ENCODE peak calls at places on chromosome 2, in seven cellular contexts. One of them, this sample, is unnamed.
A peak's percentile ranks its signal among the peaks of the same experiment; 100 is the strongest.

GRCh38 chr2:127567351-127567854 is 31.9 kb downstream of the MYO7B start:
- DNase-seq in A549: no peak
- DNase-seq in SJCRH30: no peak
- DNase-seq in astrocyte of the spinal cord: no peak
- DNase-seq in IMR-90: no peak
- DNase-seq in HFF-Myc: no peak
- DNase-seq in AG04450: no peak
- DNase-seq in this sample: no peak

GRCh38 chr2:37005118-37005868 is 39.0 kb upstream of the STRN start:
- DNase-seq in astrocyte of the spinal cord: peak; percentile 38
- DNase-seq in IMR-90: peak; percentile 23
- DNase-seq in A549: peak; percentile 40
- DNase-seq in HFF-Myc: peak; percentile 11
- DNase-seq in AG04450: no peak
- DNase-seq in SJCRH30: peak; percentile 13
- DNase-seq in this sample: peak; percentile 9

GRCh38 chr2:166831930-166832329 is 56.4 kb upstream of the XIRP2 start:
- DNase-seq in IMR-90: peak; percentile 7
- DNase-seq in A549: no peak
- DNase-seq in SJCRH30: no peak
- DNase-seq in AG04450: no peak
- DNase-seq in astrocyte of the spinal cord: no peak
- DNase-seq in HFF-Myc: no peak
- DNase-seq in this sample: no peak

GRCh38 chr2:49105506-49105905 is 48.8 kb downstream of the FSHR start:
- DNase-seq in IMR-90: no peak
- DNase-seq in SJCRH30: no peak
- DNase-seq in astrocyte of the spinal cord: no peak
- DNase-seq in AG04450: no peak
- DNase-seq in A549: no peak
- DNase-seq in HFF-Myc: no peak
- DNase-seq in this sample: no peak

GRCh38 chr2:86393521-86394490 is 47.4 kb upstream of the KDM3A start:
- DNase-seq in astrocyte of the spinal cord: peak; percentile 19
- DNase-seq in HFF-Myc: no peak
- DNase-seq in A549: no peak
- DNase-seq in SJCRH30: peak; percentile 89
- DNase-seq in AG04450: no peak
- DNase-seq in IMR-90: peak; percentile 22
- DNase-seq in this sample: no peak

GRCh38 chr2:44291281-44292248 is 16.3 kb downstream of the SLC3A1 start:
- DNase-seq in IMR-90: peak; percentile 75
- DNase-seq in SJCRH30: peak; percentile 89
- DNase-seq in astrocyte of the spinal cord: peak; percentile 69
- DNase-seq in AG04450: peak; percentile 41
- DNase-seq in HFF-Myc: peak; percentile 45
- DNase-seq in A549: peak; percentile 99
- DNase-seq in this sample: no peak

GRCh38 chr2:118665784-118666529 is 181.5 kb downstream of the EN1 start:
- DNase-seq in SJCRH30: no peak
- DNase-seq in IMR-90: peak; percentile 6
- DNase-seq in A549: no peak
- DNase-seq in astrocyte of the spinal cord: no peak
- DNase-seq in AG04450: no peak
- DNase-seq in HFF-Myc: no peak
- DNase-seq in this sample: no peak

GRCh38 chr2:224085246-224085645 is 46.2 kb upstream of the SERPINE2 start:
- DNase-seq in A549: peak; percentile 58
- DNase-seq in astrocyte of the spinal cord: peak; percentile 75
- DNase-seq in IMR-90: peak; percentile 75
- DNase-seq in SJCRH30: no peak
- DNase-seq in HFF-Myc: peak; percentile 51
- DNase-seq in AG04450: no peak
- DNase-seq in this sample: no peak

GRCh38 chr2:130371723-130372054 is 15.8 kb downstream of the PTPN18 start:
- DNase-seq in SJCRH30: no peak
- DNase-seq in astrocyte of the spinal cord: peak; percentile 50
- DNase-seq in IMR-90: peak; percentile 21
- DNase-seq in HFF-Myc: no peak
- DNase-seq in AG04450: no peak
- DNase-seq in A549: peak; percentile 69
- DNase-seq in this sample: no peak

GRCh38 chr2:212539145-212539880 is 711 bp upstream of the ERBB4 start:
- DNase-seq in SJCRH30: peak; percentile 83
- DNase-seq in HFF-Myc: no peak
- DNase-seq in IMR-90: no peak
- DNase-seq in AG04450: no peak
- DNase-seq in astrocyte of the spinal cord: no peak
- DNase-seq in A549: no peak
- DNase-seq in this sample: no peak
- H3K4me3 ChIP-seq in SJCRH30: peak overlapping the region; percentile 63
- H3K4me3 ChIP-seq in HFF-Myc: peak overlapping the region; percentile 32
- H3K4me3 ChIP-seq in IMR-90: peak overlapping the region; percentile 43
- H3K4me3 ChIP-seq in AG04450: peak overlapping the region; percentile 58
- H3K4me3 ChIP-seq in astrocyte of the spinal cord: peak overlapping the region; percentile 61
- H3K4me3 ChIP-seq in A549: peak overlapping the region; percentile 50
- H3K4me3 ChIP-seq in this sample: no peak overlapping the region

GRCh38 chr2:174664084-174664759 is 66.6 kb upstream of the WIPF1 start:
- DNase-seq in HFF-Myc: no peak
- DNase-seq in IMR-90: no peak
- DNase-seq in A549: no peak
- DNase-seq in AG04450: no peak
- DNase-seq in astrocyte of the spinal cord: no peak
- DNase-seq in SJCRH30: no peak
- DNase-seq in this sample: no peak

GRCh38 chr2:174660984-174661675 is 63.5 kb upstream of the WIPF1 start:
- DNase-seq in IMR-90: no peak
- DNase-seq in HFF-Myc: no peak
- DNase-seq in A549: no peak
- DNase-seq in astrocyte of the spinal cord: no peak
- DNase-seq in AG04450: no peak
- DNase-seq in SJCRH30: no peak
- DNase-seq in this sample: no peak

GRCh38 chr2:174662459-174662858 is 64.9 kb upstream of the WIPF1 start:
- DNase-seq in SJCRH30: no peak
- DNase-seq in IMR-90: peak; percentile 90
- DNase-seq in AG04450: peak; percentile 34
- DNase-seq in astrocyte of the spinal cord: peak; percentile 75
- DNase-seq in HFF-Myc: no peak
- DNase-seq in A549: peak; percentile 13
- DNase-seq in this sample: no peak

GRCh38 chr2:174663572-174663971 is 66.0 kb upstream of the WIPF1 start:
- DNase-seq in A549: no peak
- DNase-seq in SJCRH30: no peak
- DNase-seq in astrocyte of the spinal cord: peak; percentile 32
- DNase-seq in HFF-Myc: peak; percentile 68
- DNase-seq in IMR-90: no peak
- DNase-seq in AG04450: no peak
- DNase-seq in this sample: no peak

GRCh38 chr2:174662859-174663258 is 65.3 kb upstream of the WIPF1 start:
- DNase-seq in astrocyte of the spinal cord: no peak
- DNase-seq in AG04450: no peak
- DNase-seq in HFF-Myc: no peak
- DNase-seq in A549: no peak
- DNase-seq in IMR-90: no peak
- DNase-seq in SJCRH30: no peak
- DNase-seq in this sample: no peak
- H3K4me3 ChIP-seq in astrocyte of the spinal cord: no peak overlapping the region
- H3K4me3 ChIP-seq in AG04450: no peak overlapping the region
- H3K4me3 ChIP-seq in HFF-Myc: no peak overlapping the region
- H3K4me3 ChIP-seq in A549: no peak overlapping the region
- H3K4me3 ChIP-seq in IMR-90: no peak overlapping the region
- H3K4me3 ChIP-seq in SJCRH30: no peak overlapping the region
- H3K4me3 ChIP-seq in this sample: no peak overlapping the region

DNA sequence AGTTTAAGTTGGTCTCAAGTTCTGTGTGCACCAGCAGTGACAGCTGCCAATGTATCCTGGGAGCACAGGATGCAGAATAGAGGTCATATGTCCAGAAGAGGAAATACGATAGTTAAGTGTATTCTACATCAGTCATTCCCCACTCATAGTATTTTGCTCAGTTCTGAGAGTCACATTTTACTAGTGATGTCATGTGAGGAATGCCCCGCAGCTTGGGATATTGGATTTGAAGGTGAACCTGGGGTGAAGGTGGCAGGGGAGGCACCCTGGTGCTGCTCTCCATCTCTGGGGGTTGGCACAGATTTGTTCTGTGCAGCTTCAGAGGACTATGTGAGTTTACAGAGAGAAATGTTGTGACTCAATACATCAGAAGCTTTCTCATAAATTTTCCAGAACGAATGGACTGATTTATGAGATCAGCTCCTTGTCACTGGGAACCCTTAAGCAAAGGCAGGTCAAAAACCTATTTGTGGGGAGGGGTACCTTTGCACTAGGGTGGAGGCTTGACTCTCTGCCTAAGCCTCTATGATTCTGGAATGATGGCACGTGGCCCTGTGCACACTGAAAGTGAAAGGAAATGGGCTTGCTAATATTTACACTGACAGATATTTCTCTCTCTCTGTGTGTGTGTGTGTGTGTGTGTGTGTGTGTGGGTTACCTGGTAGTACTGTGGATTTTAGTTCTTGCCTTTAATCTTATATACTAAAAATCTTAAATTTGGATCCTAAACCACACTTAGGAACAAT is 95.9 kb downstream of the NEB start:
- DNase-seq in astrocyte of the spinal cord: no peak
- DNase-seq in A549: peak; percentile 16
- DNase-seq in SJCRH30: no peak
- DNase-seq in AG04450: no peak
- DNase-seq in HFF-Myc: no peak
- DNase-seq in IMR-90: no peak
- DNase-seq in this sample: peak; percentile 3
- H3K4me3 ChIP-seq in astrocyte of the spinal cord: no peak overlapping the region
- H3K4me3 ChIP-seq in A549: no peak overlapping the region
- H3K4me3 ChIP-seq in SJCRH30: no peak overlapping the region
- H3K4me3 ChIP-seq in AG04450: no peak overlapping the region
- H3K4me3 ChIP-seq in HFF-Myc: no peak overlapping the region
- H3K4me3 ChIP-seq in IMR-90: peak overlapping the region; percentile 44
- H3K4me3 ChIP-seq in this sample: no peak overlapping the region

DNA sequence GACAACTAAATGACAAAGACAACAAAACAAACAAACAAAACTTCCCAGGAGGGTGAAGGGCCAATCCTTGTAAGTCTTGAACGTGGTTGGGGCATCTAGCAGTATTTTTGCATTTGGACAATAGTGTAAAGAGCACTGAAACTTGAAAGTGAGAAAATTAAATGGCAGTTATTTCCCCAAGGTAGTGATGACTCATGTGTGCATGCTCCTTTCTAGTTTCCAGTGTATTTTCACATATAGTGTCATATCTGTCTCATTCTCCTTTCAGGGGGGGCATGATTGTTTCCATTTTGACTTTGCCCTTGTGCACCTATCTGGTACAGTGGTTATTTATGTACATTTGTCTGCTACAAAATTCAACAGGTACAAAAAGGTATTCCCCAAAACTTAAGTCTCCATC is 39.5 kb downstream of the CERS6 start:
- DNase-seq in AG04450: no peak
- DNase-seq in HFF-Myc: no peak
- DNase-seq in A549: no peak
- DNase-seq in IMR-90: no peak
- DNase-seq in SJCRH30: no peak
- DNase-seq in astrocyte of the spinal cord: no peak
- DNase-seq in this sample: no peak
- H3K4me3 ChIP-seq in AG04450: no peak overlapping the region
- H3K4me3 ChIP-seq in HFF-Myc: no peak overlapping the region
- H3K4me3 ChIP-seq in A549: no peak overlapping the region
- H3K4me3 ChIP-seq in IMR-90: no peak overlapping the region
- H3K4me3 ChIP-seq in SJCRH30: no peak overlapping the region
- H3K4me3 ChIP-seq in astrocyte of the spinal cord: no peak overlapping the region
- H3K4me3 ChIP-seq in this sample: no peak overlapping the region

GRCh38 chr2:65357095-65357958 is 75.1 kb downstream of the SPRED2 start:
- DNase-seq in astrocyte of the spinal cord: no peak
- DNase-seq in IMR-90: no peak
- DNase-seq in AG04450: no peak
- DNase-seq in A549: no peak
- DNase-seq in HFF-Myc: no peak
- DNase-seq in SJCRH30: peak; percentile 71
- DNase-seq in this sample: no peak

GRCh38 chr2:65361623-65362022 is 70.8 kb downstream of the SPRED2 start:
- DNase-seq in IMR-90: peak; percentile 48
- DNase-seq in AG04450: no peak
- DNase-seq in SJCRH30: peak; percentile 66
- DNase-seq in HFF-Myc: no peak
- DNase-seq in A549: no peak
- DNase-seq in astrocyte of the spinal cord: no peak
- DNase-seq in this sample: no peak

GRCh38 chr2:65360441-65360840 is 72.0 kb downstream of the SPRED2 start:
- DNase-seq in IMR-90: no peak
- DNase-seq in AG04450: no peak
- DNase-seq in SJCRH30: no peak
- DNase-seq in astrocyte of the spinal cord: no peak
- DNase-seq in A549: no peak
- DNase-seq in HFF-Myc: no peak
- DNase-seq in this sample: no peak

GRCh38 chr2:65357959-65358294 is 74.5 kb downstream of the SPRED2 start:
- DNase-seq in HFF-Myc: no peak
- DNase-seq in AG04450: no peak
- DNase-seq in IMR-90: no peak
- DNase-seq in SJCRH30: no peak
- DNase-seq in A549: no peak
- DNase-seq in astrocyte of the spinal cord: no peak
- DNase-seq in this sample: no peak

GRCh38 chr2:65358690-65359400 is 73.6 kb downstream of the SPRED2 start:
- DNase-seq in HFF-Myc: no peak
- DNase-seq in SJCRH30: no peak
- DNase-seq in AG04450: no peak
- DNase-seq in astrocyte of the spinal cord: no peak
- DNase-seq in IMR-90: peak; percentile 49
- DNase-seq in A549: no peak
- DNase-seq in this sample: no peak
- H3K4me3 ChIP-seq in HFF-Myc: no peak overlapping the region
- H3K4me3 ChIP-seq in SJCRH30: no peak overlapping the region
- H3K4me3 ChIP-seq in AG04450: no peak overlapping the region
- H3K4me3 ChIP-seq in astrocyte of the spinal cord: no peak overlapping the region
- H3K4me3 ChIP-seq in IMR-90: no peak overlapping the region
- H3K4me3 ChIP-seq in A549: no peak overlapping the region
- H3K4me3 ChIP-seq in this sample: no peak overlapping the region

GRCh38 chr2:132037527-132038178 is 124.1 kb downstream of the ANKRD30BL start:
- DNase-seq in IMR-90: no peak
- DNase-seq in HFF-Myc: no peak
- DNase-seq in SJCRH30: no peak
- DNase-seq in AG04450: no peak
- DNase-seq in A549: no peak
- DNase-seq in astrocyte of the spinal cord: peak; percentile 5
- DNase-seq in this sample: no peak
- H3K4me3 ChIP-seq in IMR-90: peak overlapping the region; percentile 28
- H3K4me3 ChIP-seq in HFF-Myc: peak overlapping the region; percentile 32
- H3K4me3 ChIP-seq in SJCRH30: no peak overlapping the region
- H3K4me3 ChIP-seq in AG04450: peak overlapping the region; percentile 20
- H3K4me3 ChIP-seq in A549: peak overlapping the region; percentile 48
- H3K4me3 ChIP-seq in astrocyte of the spinal cord: peak overlapping the region; percentile 50
- H3K4me3 ChIP-seq in this sample: no peak overlapping the region